ENCODE peak calls at places on chromosomes 7 and 10, in seven cellular contexts. Q, B, H, X, R, S and U are unnamed samples.

GRCh38 chr7:155815332-155816191 is 3.3 kb upstream of the SHH start:
- DNase-seq in Q (no peak), B (peak), H (peak), X (peak), R (peak), S (peak), U (peak)

GRCh38 chr10:71837085-71837827 is 13.8 kb downstream of the PSAP start:
- DNase-seq in Q (no peak), B (peak), H (no peak), X (no peak), R (no peak), S (no peak), U (no peak)

GRCh38 chr10:11397980-11398580 is 213.4 kb downstream of the USP6NL start:
- DNase-seq in Q (peak), B (no peak), H (no peak), X (no peak), R (no peak), S (no peak), U (no peak)

GRCh38 chr10:97685395-97685958 is 1.6 kb downstream of the AVPI1 start:
- DNase-seq in Q (no peak), B (peak), H (peak), X (no peak), R (no peak), S (peak), U (no peak)

GRCh38 chr10:22022257-22023051 is 18.9 kb upstream of the DNAJC1 start:
- DNase-seq in Q (peak), B (peak), H (no peak), X (no peak), R (no peak), S (no peak), U (no peak)

GRCh38 chr10:14191871-14192270 is 138.9 kb downstream of the FRMD4A start:
- DNase-seq in Q (no peak), B (no peak), H (no peak), X (no peak), R (no peak), S (no peak), U (no peak)

GRCh38 chr7:142496545-142496991 is 238.7 kb upstream of the PRSS58 start:
- DNase-seq in Q (no peak), B (peak), H (no peak), X (peak), R (no peak), S (no peak), U (peak)

GRCh38 chr10:79243211-79244067 is 103.8 kb upstream of the PPIF start:
- DNase-seq in Q (no peak), B (peak), H (peak), X (peak), R (no peak), S (no peak), U (peak)

GRCh38 chr7:10860516-10860915 is 113.2 kb upstream of the PHF14 start:
- DNase-seq in Q (no peak), B (no peak), H (no peak), X (no peak), R (no peak), S (no peak), U (no peak)

GRCh38 chr10:71138126-71138860 is 74.1 kb upstream of the UNC5B start:
- DNase-seq in Q (peak), B (no peak), H (no peak), X (no peak), R (no peak), S (no peak), U (no peak)

GRCh38 chr7:95251966-95252365 is 72.4 kb downstream of the PON1 start:
- DNase-seq in Q (no peak), B (no peak), H (no peak), X (no peak), R (no peak), S (no peak), U (no peak)

GRCh38 chr10:124535731-124536495 is 74.3 kb downstream of the LHPP start:
- DNase-seq in Q (no peak), B (no peak), H (no peak), X (no peak), R (no peak), S (no peak), U (peak)

GRCh38 chr10:124534821-124535601 is 73.4 kb downstream of the LHPP start:
- DNase-seq in Q (no peak), B (no peak), H (no peak), X (no peak), R (no peak), S (no peak), U (no peak)

GRCh38 chr10:124537166-124537725 is 75.6 kb downstream of the LHPP start:
- DNase-seq in Q (no peak), B (no peak), H (no peak), X (no peak), R (no peak), S (no peak), U (no peak)

GRCh38 chr10:124537891-124538290 is 76.3 kb downstream of the LHPP start:
- DNase-seq in Q (no peak), B (no peak), H (no peak), X (no peak), R (no peak), S (no peak), U (no peak)

GRCh38 chr10:124536496-124537050 is 75.0 kb downstream of the LHPP start:
- DNase-seq in Q (no peak), B (no peak), H (no peak), X (no peak), R (no peak), S (no peak), U (no peak)
- TF ChIP-seq CTCF in Q (no peak), B (no peak), H (no peak), X (no peak), R (no peak), S (no peak), U (no peak)

DNA sequence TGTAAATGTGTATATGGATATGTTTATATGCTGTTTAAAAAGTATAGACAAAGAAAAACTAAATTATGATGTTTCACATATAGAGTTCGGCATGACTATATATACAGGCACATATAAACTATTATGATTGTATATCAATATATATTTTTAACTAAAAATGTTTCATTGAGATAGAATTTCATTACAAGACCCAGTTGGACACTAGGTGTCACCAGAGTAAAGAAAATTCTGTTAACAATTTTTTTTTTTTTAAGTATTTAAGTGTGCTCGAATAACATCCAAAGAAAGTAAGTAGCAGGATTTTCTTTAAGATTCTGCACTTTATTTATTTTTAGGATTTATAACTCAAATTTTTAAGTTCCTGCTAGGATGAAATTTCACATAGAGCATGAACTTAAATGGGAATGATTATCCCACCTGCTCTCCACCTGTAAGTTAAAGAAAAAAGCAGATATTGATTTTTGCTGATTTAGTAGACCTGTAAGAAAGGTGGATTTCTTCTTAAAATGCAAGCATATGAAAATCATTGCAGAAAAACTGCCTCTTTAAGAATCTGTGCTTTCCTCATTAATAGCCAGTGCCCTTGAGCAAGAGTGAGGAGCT is 961.5 kb downstream of the PCDH15 start:
- DNase-seq in Q (no peak), B (peak), H (no peak), X (no peak), R (no peak), S (no peak), U (no peak)
- TF ChIP-seq CTCF in Q (peak), B (peak), H (peak), X (no peak), R (peak), S (peak), U (peak)

GRCh38 chr7:140697447-140698143 is 1.1 kb downstream of the NDUFB2 start:
- DNase-seq in Q (no peak), B (no peak), H (no peak), X (no peak), R (no peak), S (no peak), U (no peak)

GRCh38 chr7:140696024-140696678 is 357 bp upstream of the NDUFB2 start:
- DNase-seq in Q (peak), B (peak), H (peak), X (peak), R (peak), S (peak), U (peak)

GRCh38 chr7:140698477-140698876 is 2.0 kb downstream of the NDUFB2 start:
- DNase-seq in Q (peak), B (no peak), H (no peak), X (no peak), R (no peak), S (no peak), U (no peak)

GRCh38 chr7:140695381-140695780 is 1.1 kb upstream of the NDUFB2 start:
- DNase-seq in Q (no peak), B (no peak), H (no peak), X (no peak), R (peak), S (no peak), U (no peak)

GRCh38 chr7:140696679-140697446 is at the start of gene NDUFB2:
- DNase-seq in Q (peak), B (peak), H (peak), X (peak), R (peak), S (peak), U (peak)
- TF ChIP-seq CTCF in Q (no peak), B (no peak), H (no peak), X (no peak), R (no peak), S (no peak), U (no peak)

DNA sequence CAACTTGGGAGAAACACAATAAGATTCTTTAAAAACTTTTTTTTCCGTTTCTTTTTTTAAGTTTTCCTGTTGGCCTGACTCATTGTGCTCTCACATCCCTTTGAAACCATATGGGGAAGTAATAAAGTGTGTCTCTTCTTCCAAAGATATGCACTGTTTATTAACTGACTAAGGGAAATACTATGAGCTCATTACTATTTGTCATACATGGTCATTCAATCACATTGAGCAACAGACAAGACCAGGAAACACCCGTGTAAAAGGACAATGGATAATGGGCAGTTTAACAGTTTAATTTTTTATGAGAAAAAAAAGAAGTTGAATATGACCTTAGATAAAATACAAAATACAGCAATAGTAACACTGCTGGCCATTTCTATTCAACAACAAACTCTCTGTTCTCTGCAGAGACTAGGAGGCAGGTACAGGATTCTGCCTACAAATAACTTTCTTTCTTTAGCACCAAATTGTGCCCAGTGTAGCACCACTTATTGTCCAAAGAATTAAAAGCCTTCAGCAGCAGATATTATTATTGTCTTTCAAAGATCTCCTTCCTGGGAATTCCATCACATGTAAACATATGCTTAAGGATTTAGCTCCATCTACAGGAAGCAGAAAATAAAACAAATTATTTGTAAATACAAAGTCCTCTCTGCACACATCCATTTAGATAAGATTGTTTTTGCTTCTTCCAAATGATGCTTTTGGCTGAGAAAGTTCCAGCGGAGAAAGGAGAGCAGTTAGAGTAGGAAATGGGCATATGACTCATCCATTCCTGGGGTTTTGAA is 55.0 kb upstream of the AKR1E2 start:
- DNase-seq in Q (no peak), B (peak), H (no peak), X (no peak), R (no peak), S (no peak), U (no peak)
- TF ChIP-seq CTCF in Q (peak), B (peak), H (peak), X (no peak), R (peak), S (peak), U (peak)

DNA sequence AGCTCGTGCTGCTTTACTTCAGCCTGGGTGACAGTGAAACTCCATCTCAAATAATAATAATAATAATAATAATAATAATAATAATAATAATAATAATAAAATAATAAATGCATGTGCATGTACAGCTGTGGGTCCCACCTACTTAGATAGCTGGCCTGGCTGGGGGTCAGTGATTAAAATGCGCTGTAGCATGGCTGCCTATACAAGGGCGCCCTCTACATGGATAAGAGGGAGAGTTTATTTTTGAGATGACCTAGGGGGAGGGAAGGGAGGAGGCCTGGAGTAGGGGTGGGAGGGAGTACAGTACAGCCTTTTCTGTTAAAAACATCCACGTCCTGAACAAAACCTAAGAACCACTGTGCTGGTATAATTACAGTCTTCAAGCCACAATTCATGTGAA is 146.4 kb downstream of the TMEM178B start:
- DNase-seq in Q (no peak), B (no peak), H (no peak), X (no peak), R (no peak), S (no peak), U (peak)
- TF ChIP-seq CTCF in Q (no peak), B (no peak), H (no peak), X (peak), R (no peak), S (no peak), U (peak)

DNA sequence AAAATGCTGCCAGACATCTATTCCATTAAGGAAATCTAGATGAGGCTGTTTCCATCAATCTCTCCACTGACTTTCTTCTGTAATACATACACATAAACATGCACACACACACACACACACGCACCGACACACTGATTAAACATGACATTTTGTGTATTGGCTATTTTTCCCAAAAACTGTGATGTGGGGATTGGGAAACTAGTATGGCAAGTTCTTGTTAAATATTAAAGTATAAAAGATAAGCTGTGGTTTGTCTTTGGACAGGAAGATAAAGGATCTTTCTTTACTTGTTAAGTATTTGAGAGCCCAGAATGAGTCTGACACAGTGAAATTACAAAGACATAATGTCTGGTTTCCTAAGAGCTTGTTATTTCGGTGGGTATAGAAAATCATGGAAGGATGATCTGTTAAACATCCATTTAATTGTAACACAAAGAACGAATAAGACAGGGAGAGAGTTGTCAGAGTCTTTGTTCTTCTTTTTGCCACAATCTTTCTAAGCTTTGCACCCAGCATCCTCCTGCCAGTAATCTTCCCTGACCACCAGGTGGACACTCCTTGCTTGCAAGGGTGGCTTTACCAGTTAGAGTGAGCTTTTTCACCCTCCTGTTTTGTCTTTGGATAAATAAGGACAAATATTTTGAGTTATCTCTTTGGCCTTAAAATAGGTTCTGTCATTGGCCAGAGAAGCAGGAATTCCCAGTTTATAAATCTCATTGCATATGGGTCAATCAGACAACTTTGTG is 177.2 kb upstream of the TMEM72 start:
- DNase-seq in Q (no peak), B (no peak), H (no peak), X (no peak), R (no peak), S (no peak), U (no peak)
- TF ChIP-seq CTCF in Q (peak), B (peak), H (peak), X (no peak), R (no peak), S (no peak), U (no peak)

DNA sequence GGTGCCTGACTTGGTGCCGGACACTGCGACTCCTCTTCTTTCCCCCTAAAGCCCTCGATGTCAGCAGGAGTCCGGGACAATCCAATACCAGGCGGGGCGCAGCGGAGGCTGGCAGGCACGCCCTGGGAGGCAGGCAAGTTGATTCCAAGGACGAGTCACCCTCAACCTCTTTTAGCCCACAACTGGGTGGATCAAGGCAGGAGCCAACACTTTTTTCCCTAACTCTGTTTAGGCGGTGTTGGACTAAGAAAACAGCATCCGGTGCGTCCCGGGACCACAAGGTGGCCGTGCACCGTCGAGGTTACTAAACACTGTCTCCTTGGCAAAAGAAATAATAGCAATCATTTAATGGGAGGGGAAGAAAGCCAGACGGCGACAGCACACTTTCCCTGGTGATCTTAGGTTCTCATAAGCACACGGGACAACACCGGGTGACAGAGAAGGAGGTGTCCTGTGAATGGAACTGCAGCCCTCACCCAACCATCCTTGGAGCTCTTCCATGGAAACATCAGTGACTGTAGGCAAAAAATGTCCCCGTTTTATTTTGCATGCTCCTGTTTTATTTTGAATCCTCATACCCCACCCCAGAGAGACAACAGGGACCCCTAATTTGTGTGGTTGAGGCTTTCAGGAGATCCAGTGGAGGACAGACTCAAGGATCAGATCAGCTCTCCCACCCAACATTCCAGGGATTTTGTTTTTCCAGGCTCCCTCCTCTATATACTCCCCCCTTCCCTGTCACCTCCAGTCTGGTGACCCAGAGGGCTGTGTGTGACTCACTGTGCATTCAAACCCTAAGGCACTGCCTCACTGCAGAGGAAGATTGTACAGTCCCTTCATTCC is 1.3 kb upstream of the CALCR start:
- DNase-seq in Q (no peak), B (peak), H (peak), X (no peak), R (no peak), S (no peak), U (peak)
- TF ChIP-seq CTCF in Q (no peak), B (no peak), H (no peak), X (no peak), R (no peak), S (no peak), U (no peak)

DNA sequence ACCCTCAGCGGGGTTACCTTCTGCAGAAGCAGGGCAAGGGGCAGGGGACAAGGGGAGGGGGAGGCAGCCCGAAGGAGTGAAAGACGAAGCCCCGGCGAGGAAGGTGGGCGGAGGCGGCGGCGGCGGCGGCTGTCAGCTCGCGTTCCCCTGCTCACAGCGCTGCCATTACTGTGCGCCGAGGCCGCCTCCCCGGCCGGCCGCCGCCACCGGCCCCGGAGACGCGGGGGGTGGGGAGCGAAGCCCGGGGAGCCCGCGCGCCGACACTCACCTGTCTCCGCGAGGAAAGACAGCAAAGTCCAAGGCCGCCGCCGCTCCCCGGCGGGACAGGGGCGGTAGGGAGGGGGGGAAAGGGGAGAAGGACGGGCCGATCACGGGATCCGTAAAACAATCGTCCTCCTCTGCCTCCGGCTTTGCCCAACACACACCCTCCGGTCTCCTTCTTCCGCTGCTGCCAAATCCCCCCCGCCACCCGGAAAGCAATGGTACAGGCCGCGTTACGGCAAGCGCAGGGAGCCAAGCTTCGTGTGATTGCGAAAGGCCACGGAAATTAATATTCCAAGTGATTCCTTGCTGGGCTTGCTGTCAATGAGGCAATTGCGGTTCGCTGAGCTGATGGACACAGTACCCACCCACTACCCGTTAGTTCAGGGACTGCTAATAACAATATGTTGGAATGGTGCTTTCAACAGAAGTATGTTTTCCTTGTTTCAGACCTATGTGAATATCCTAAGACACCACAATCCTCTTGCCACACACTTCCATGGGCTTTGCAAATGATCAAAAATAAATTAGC is at the start of gene CUL2:
- DNase-seq in Q (peak), B (peak), H (peak), X (peak), R (peak), S (peak), U (peak)
- TF ChIP-seq CTCF in Q (no peak), B (no peak), H (no peak), X (no peak), R (no peak), S (no peak), U (no peak)